ENCODE peak calls at places on chromosome 1, in four cellular contexts. X is CD8-positive, alpha-beta T cell; R is AG10803; J is endothelial cell. A is an unnamed sample.

GRCh38 chr1:192530254-192530653 is 45.3 kb upstream of the RGS1 start:
- DNase-seq in X (no peak), R (no peak), J (no peak), A (no peak)

GRCh38 chr1:110384581-110385321 is 6.1 kb downstream of the SLC16A4 start:
- DNase-seq in X (no peak), R (no peak), J (no peak), A (no peak)

GRCh38 chr1:25837253-25837875 is 17.6 kb downstream of the MTFR1L start:
- DNase-seq in X (no peak), R (no peak), J (no peak), A (no peak)

GRCh38 chr1:61056674-61057439 is 25.5 kb upstream of the NFIA start:
- DNase-seq in X (peak; percentile 35), R (peak; percentile 28), J (peak; percentile 34), A (peak; percentile 32)

GRCh38 chr1:90187186-90187585 is 192.3 kb downstream of the ZNF326 start:
- DNase-seq in X (no peak), R (no peak), J (no peak), A (no peak)

GRCh38 chr1:170204121-170204520 is 58.4 kb downstream of the NTMT2 start:
- DNase-seq in X (no peak), R (peak; percentile 82), J (no peak), A (peak; percentile 19)

GRCh38 chr1:46489169-46489637 is 433 bp upstream of the DMBX1 start:
- DNase-seq in X (no peak), R (no peak), J (no peak), A (no peak)

GRCh38 chr1:66271904-66272254 is 262.1 kb upstream of the SGIP1 start:
- DNase-seq in X (no peak), R (peak; percentile 80), J (no peak), A (peak; percentile 82)

GRCh38 chr1:21451981-21452411 is 12.1 kb downstream of the NBPF3 start:
- DNase-seq in X (no peak), R (peak; percentile 67), J (no peak), A (no peak)

GRCh38 chr1:166383635-166384346 is 217.0 kb upstream of the FAM78B start:
- DNase-seq in X (no peak), R (no peak), J (no peak), A (no peak)

GRCh38 chr1:88168126-88168525 is 515.9 kb upstream of the PKN2 start:
- DNase-seq in X (no peak), R (no peak), J (no peak), A (no peak)

GRCh38 chr1:6508154-6508875 is 16.8 kb upstream of the PLEKHG5 start:
- DNase-seq in X (no peak), R (no peak), J (no peak), A (no peak)

GRCh38 chr1:16013220-16013907 is 4.5 kb downstream of the HSPB7 start:
- DNase-seq in X (peak; percentile 37), R (peak; percentile 56), J (no peak), A (peak; percentile 82)

GRCh38 chr1:162682013-162682419 is 49.8 kb downstream of the DDR2 start:
- DNase-seq in X (no peak), R (no peak), J (no peak), A (no peak)

GRCh38 chr1:157105988-157106812 is 6.6 kb upstream of the ETV3L start:
- DNase-seq in X (no peak), R (peak; percentile 79), J (no peak), A (peak; percentile 94)

GRCh38 chr1:245242989-245243388 is 88.2 kb downstream of the KIF26B start:
- DNase-seq in X (no peak), R (no peak), J (no peak), A (no peak)

GRCh38 chr1:165928075-165928731 is 100.8 kb downstream of the UCK2 start:
- DNase-seq in X (peak; percentile 35), R (peak; percentile 53), J (peak; percentile 67), A (peak; percentile 67)

GRCh38 chr1:29286194-29286767 is 50.0 kb downstream of the PTPRU start:
- DNase-seq in X (no peak), R (no peak), J (no peak), A (no peak)

GRCh38 chr1:217946581-217946980 is 315.4 kb downstream of the SPATA17 start:
- DNase-seq in X (no peak), R (no peak), J (no peak), A (no peak)

GRCh38 chr1:47478090-47478489 is 40.2 kb downstream of the FOXD2 start:
- DNase-seq in X (no peak), R (peak; percentile 6), J (no peak), A (peak; percentile 56)

GRCh38 chr1:85398391-85399064 is 66.4 kb downstream of the DDAH1 start:
- DNase-seq in X (no peak), R (peak; percentile 73), J (no peak), A (peak; percentile 18)

GRCh38 chr1:200290010-200290685 is 119.7 kb downstream of the ZNF281 start:
- DNase-seq in X (no peak), R (no peak), J (peak; percentile 21), A (no peak)

GRCh38 chr1:209652873-209653401 is 712 bp upstream of the LAMB3 start:
- DNase-seq in X (no peak), R (peak; percentile 21), J (no peak), A (no peak)

GRCh38 chr1:36389960-36390359 is 4.2 kb upstream of the STK40 start:
- DNase-seq in X (no peak), R (no peak), J (no peak), A (no peak)

GRCh38 chr1:174534789-174535188 is 87.0 kb downstream of the GPR52 start:
- DNase-seq in X (no peak), R (peak; percentile 7), J (no peak), A (no peak)

GRCh38 chr1:78171736-78172590 is 126.2 kb downstream of the GIPC2 start:
- DNase-seq in X (no peak), R (peak; percentile 46), J (no peak), A (peak; percentile 30)

GRCh38 chr1:53329183-53329544 is 1.3 kb upstream of the LRP8 start:
- DNase-seq in X (no peak), R (no peak), J (no peak), A (no peak)

GRCh38 chr1:230781596-230781995 is 34.4 kb downstream of the CAPN9 start:
- DNase-seq in X (no peak), R (no peak), J (no peak), A (no peak)